ENCODE peak calls at places on chromosomes 4 and X, in eight cellular contexts. W is MM.1S, B is psoas muscle, X is HCT116, U is hepatocyte, H is glutamatergic neuron, P is Calu3, V is endothelial cell of umbilical vein. T is an unnamed sample.
A peak's percentile ranks its signal among the peaks of the same experiment; 100 is the strongest.

GRCh38 chr4:77922158-77923094 is 59.8 kb downstream of the MRPL1 start:
- DNase-seq in W (no peak), B (no peak), X (no peak), U (no peak), H (no peak), P (no peak), V (peak; percentile 57), T (no peak)

GRCh38 chrX:2710496-2710895 is 19.4 kb downstream of the CD99 start:
- DNase-seq in W (no peak), B (no peak), X (no peak), U (peak; percentile 54), H (no peak), P (no peak), V (no peak), T (no peak)

GRCh38 chr4:138035781-138036258 is 206.3 kb downstream of the SLC7A11 start:
- DNase-seq in W (peak; percentile 86), B (no peak), X (peak; percentile 53), U (peak; percentile 67), H (no peak), P (peak; percentile 28), V (peak; percentile 80), T (peak; percentile 59)

GRCh38 chr4:183635333-183635732 is 23.7 kb downstream of the RWDD4 start:
- DNase-seq in W (no peak), B (no peak), X (no peak), U (no peak), H (peak; percentile 29), P (no peak), V (no peak), T (no peak)

GRCh38 chrX:117327306-117327705 is 789.3 kb downstream of the KLHL13 start:
- DNase-seq in W (no peak), B (no peak), X (no peak), U (no peak), H (no peak), P (no peak), V (no peak), T (no peak)

GRCh38 chrX:13699183-13699826 is 10.4 kb downstream of the RAB9A start:
- DNase-seq in W (no peak), B (no peak), X (no peak), U (peak; percentile 50), H (no peak), P (peak; percentile 32), V (peak; percentile 15), T (peak; percentile 56)

GRCh38 chr4:41887821-41888699 is 47.2 kb upstream of the TMEM33 start:
- DNase-seq in W (peak; percentile 58), B (peak; percentile 46), X (peak; percentile 34), U (peak; percentile 71), H (peak; percentile 50), P (peak; percentile 34), V (peak; percentile 55), T (peak; percentile 33)

GRCh38 chr4:1029957-1030520 is 18.6 kb downstream of the FGFRL1 start:
- DNase-seq in W (no peak), B (no peak), X (no peak), U (no peak), H (no peak), P (no peak), V (no peak), T (no peak)

GRCh38 chrX:46642145-46642544 is 68.6 kb downstream of the CHST7 start:
- DNase-seq in W (peak; percentile 53), B (no peak), X (no peak), U (peak; percentile 12), H (no peak), P (no peak), V (peak; percentile 42), T (no peak)

GRCh38 chr4:48133668-48134444 is at the start of gene TXK:
- DNase-seq in W (no peak), B (no peak), X (no peak), U (no peak), H (no peak), P (no peak), V (peak; percentile 67), T (no peak)

GRCh38 chr4:4694296-4694772 is 152.5 kb upstream of the STX18 start:
- DNase-seq in W (no peak), B (no peak), X (no peak), U (peak; percentile 70), H (no peak), P (no peak), V (no peak), T (no peak)

GRCh38 chr4:61336488-61336887 is 136.4 kb downstream of the ADGRL3 start:
- DNase-seq in W (no peak), B (no peak), X (no peak), U (no peak), H (no peak), P (no peak), V (no peak), T (no peak)

GRCh38 chr4:45094676-45095075 is 368.3 kb upstream of the GNPDA2 start:
- DNase-seq in W (no peak), B (no peak), X (no peak), U (no peak), H (no peak), P (no peak), V (no peak), T (no peak)

GRCh38 chrX:11214346-11215190 is 78.6 kb upstream of the AMELX start:
- DNase-seq in W (no peak), B (peak; percentile 52), X (no peak), U (no peak), H (no peak), P (no peak), V (no peak), T (no peak)

GRCh38 chrX:40224658-40225057 is 126.9 kb upstream of the BCOR start:
- DNase-seq in W (no peak), B (no peak), X (no peak), U (no peak), H (no peak), P (no peak), V (no peak), T (no peak)

GRCh38 chr4:38868055-38868965 is 704 bp downstream of the FAM114A1 start:
- DNase-seq in W (no peak), B (peak; percentile 71), X (no peak), U (peak; percentile 54), H (no peak), P (no peak), V (peak; percentile 61), T (no peak)

GRCh38 chrX:129759576-129760061 is 20.1 kb upstream of the SASH3 start:
- DNase-seq in W (peak; percentile 96), B (peak; percentile 53), X (no peak), U (no peak), H (no peak), P (peak; percentile 39), V (peak; percentile 18), T (no peak)

DNA sequence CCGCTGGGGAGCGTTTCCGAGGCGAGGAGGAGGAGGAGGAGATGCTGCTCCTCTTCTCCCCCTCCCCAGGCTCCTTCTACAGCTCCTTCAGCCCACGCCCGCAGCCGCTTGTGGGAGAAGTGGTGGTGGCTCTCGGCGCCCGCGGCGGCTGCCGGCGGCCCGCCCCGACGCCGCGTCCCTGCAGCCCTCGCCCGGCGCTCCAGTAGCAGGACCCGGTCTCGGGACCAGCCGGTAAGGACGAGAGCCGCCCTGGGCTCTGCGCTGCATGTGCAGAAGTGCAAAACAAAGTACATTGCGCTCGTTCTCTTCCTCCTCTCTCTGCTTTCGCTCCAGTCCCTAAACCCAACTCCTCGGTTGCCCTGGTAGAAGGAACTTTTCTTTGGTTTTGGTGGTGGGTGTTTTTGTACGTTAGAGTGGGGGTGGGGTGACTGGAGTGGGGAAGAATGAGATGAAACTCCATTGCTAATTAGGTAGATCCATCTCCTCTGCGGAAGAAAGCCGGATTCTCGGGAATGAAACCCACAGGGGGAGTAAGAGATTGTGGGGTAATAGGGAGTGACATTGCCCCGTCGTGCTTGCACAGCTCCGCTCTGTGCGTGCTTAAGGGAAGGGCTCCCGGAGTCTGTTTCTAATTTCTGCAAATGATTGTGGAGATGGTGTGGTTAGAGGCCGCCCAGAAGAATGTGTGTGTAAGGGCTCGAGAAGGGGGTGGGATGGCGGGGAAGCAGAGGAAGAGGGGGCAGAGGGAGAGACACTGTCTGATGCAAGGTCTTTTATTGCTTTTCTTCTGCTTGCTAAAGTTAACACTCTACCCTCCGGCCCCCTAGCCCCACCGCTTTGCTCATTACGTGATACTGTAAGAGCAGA is 677 bp downstream of the PTPN13 start:
- DNase-seq in W (peak; percentile 43), B (peak; percentile 50), X (peak; percentile 13), U (peak; percentile 77), H (peak; percentile 65), P (peak; percentile 31), V (peak; percentile 56), T (peak; percentile 37)
- TF ChIP-seq CTCF in W (peak; percentile 15), B (no peak), X (no peak), U (peak; percentile 39), H (no peak), P (no peak), V (peak; percentile 4), T (no peak)

GRCh38 chr4:11424000-11424399 is 4.7 kb downstream of the HS3ST1 start:
- DNase-seq in W (peak; percentile 60), B (no peak), X (no peak), U (peak; percentile 67), H (no peak), P (peak; percentile 40), V (peak; percentile 38), T (peak; percentile 63)
- TF ChIP-seq CTCF in W (peak; percentile 67), B (no peak), X (peak; percentile 46), U (peak; percentile 58), H (peak; percentile 72), P (peak; percentile 17), V (peak; percentile 33), T (peak; percentile 63)

DNA sequence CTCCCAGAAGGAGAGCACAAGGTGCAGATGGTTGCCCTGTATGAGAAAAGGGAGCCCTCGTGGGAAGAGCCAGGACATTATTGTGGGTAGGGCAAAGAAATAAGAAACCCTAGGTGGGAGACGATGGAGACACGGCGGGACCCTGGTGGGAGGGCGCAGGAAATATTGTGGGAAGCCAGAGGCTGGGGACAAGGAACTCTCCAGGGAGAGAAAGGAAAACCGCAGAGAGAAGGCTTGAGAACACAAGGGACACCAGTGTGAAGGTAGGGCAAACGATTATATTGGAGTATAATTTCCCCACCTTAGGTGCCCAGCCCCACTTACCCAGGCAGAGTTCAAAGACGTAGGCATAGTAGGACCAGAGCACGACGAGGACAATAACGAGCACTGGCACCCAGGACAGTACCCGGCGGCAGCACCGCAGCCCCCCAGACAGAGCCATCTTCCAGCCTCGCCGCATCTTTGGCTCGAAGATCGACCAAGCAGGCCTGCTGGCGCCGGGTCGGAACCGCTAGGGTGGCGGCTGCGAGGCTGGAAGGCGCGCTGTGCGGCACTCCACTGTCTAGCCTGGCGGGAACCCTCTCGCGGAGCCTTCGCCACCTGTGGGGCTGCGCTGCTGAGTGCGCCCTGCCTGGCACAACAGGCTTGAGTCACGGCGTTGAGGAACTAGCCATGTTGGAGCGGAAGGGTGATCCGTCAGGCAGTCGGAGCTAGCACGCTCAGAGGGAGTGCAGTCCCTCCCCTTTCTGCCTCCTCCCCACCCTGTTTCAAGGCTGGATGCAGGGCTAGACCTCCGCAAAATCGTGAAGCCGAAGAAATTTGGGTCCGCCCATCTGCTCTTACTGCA is at the start of gene ZDHHC15:
- DNase-seq in W (no peak), B (peak; percentile 68), X (no peak), U (peak; percentile 62), H (peak; percentile 79), P (no peak), V (peak; percentile 0), T (peak; percentile 6)
- TF ChIP-seq CTCF in W (no peak), B (no peak), X (no peak), U (no peak), H (no peak), P (no peak), V (no peak), T (no peak)

DNA sequence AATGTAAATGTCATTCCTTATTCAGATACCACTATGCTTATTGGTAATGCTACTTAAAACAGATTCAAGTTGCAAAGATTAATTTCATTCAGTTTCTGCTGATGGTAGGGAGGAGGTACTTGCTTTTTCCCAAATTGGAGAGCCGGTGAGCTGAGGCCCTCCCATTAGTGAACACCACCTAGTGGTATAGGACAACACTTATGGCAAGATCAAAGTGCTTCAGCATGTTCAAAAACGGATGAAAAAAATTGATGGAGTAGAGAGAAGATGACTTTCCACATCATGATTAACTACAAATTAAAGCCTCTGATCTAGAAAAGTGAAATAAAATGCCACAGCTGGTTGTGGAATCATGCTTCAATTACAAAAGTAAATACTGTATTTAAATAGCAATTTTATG is 112.9 kb downstream of the MBNL3 start:
- DNase-seq in W (peak; percentile 11), B (no peak), X (no peak), U (no peak), H (no peak), P (no peak), V (peak; percentile 0), T (no peak)
- TF ChIP-seq CTCF in W (peak; percentile 21), B (peak; percentile 5), X (peak; percentile 39), U (no peak), H (peak; percentile 27), P (peak; percentile 16), V (no peak), T (no peak)

T was measured in GM13977.